ENCODE peak calls at places on chromosome 3, in seven cellular contexts. One of them, this sample, is unnamed.

GRCh38 chr3:31880020-31880419 is 101.0 kb downstream of the OSBPL10 start:
- DNase-seq in SK-N-SH: no peak
- DNase-seq in GM23248: peak; percentile 20
- DNase-seq in PC-3: peak; percentile 13
- DNase-seq in HCT116: no peak
- DNase-seq in MM.1S: no peak
- DNase-seq in hepatocyte: peak; percentile 17
- DNase-seq in this sample: peak; percentile 89

GRCh38 chr3:63479661-63480035 is 172.8 kb upstream of the SNTN start:
- DNase-seq in SK-N-SH: no peak
- DNase-seq in GM23248: peak; percentile 2
- DNase-seq in PC-3: no peak
- DNase-seq in HCT116: no peak
- DNase-seq in MM.1S: no peak
- DNase-seq in hepatocyte: no peak
- DNase-seq in this sample: no peak

GRCh38 chr3:194505791-194506415 is 19.1 kb upstream of the ATP13A3 start:
- DNase-seq in SK-N-SH: no peak
- DNase-seq in GM23248: no peak
- DNase-seq in PC-3: no peak
- DNase-seq in HCT116: no peak
- DNase-seq in MM.1S: no peak
- DNase-seq in hepatocyte: no peak
- DNase-seq in this sample: no peak

GRCh38 chr3:25532763-25533162 is 104.7 kb downstream of the RARB start:
- DNase-seq in SK-N-SH: no peak
- DNase-seq in GM23248: no peak
- DNase-seq in PC-3: peak; percentile 72
- DNase-seq in HCT116: peak; percentile 26
- DNase-seq in MM.1S: peak; percentile 33
- DNase-seq in hepatocyte: no peak
- DNase-seq in this sample: peak; percentile 38

GRCh38 chr3:12470111-12470510 is 14.2 kb upstream of the TSEN2 start:
- DNase-seq in SK-N-SH: no peak
- DNase-seq in GM23248: peak; percentile 58
- DNase-seq in PC-3: peak; percentile 92
- DNase-seq in HCT116: no peak
- DNase-seq in MM.1S: no peak
- DNase-seq in hepatocyte: no peak
- DNase-seq in this sample: no peak

GRCh38 chr3:76615739-76616138 is 424.2 kb upstream of the ROBO2 start:
- DNase-seq in SK-N-SH: no peak
- DNase-seq in GM23248: peak; percentile 28
- DNase-seq in PC-3: no peak
- DNase-seq in HCT116: no peak
- DNase-seq in MM.1S: no peak
- DNase-seq in hepatocyte: no peak
- DNase-seq in this sample: no peak

GRCh38 chr3:172085557-172085895 is 46.1 kb downstream of the FNDC3B start:
- DNase-seq in SK-N-SH: no peak
- DNase-seq in GM23248: no peak
- DNase-seq in PC-3: no peak
- DNase-seq in HCT116: no peak
- DNase-seq in MM.1S: no peak
- DNase-seq in hepatocyte: no peak
- DNase-seq in this sample: no peak

GRCh38 chr3:58164199-58164879 is 46.4 kb downstream of the DNASE1L3 start:
- DNase-seq in SK-N-SH: peak; percentile 89
- DNase-seq in GM23248: peak; percentile 23
- DNase-seq in PC-3: peak; percentile 60
- DNase-seq in HCT116: no peak
- DNase-seq in MM.1S: no peak
- DNase-seq in hepatocyte: no peak
- DNase-seq in this sample: no peak

GRCh38 chr3:173976281-173976680 is 578.7 kb downstream of the NLGN1 start:
- DNase-seq in SK-N-SH: no peak
- DNase-seq in GM23248: peak; percentile 78
- DNase-seq in PC-3: no peak
- DNase-seq in HCT116: no peak
- DNase-seq in MM.1S: peak; percentile 59
- DNase-seq in hepatocyte: no peak
- DNase-seq in this sample: no peak

GRCh38 chr3:62622553-62623174 is 249.3 kb upstream of the FEZF2 start:
- DNase-seq in SK-N-SH: peak; percentile 44
- DNase-seq in GM23248: peak; percentile 68
- DNase-seq in PC-3: peak; percentile 65
- DNase-seq in HCT116: peak; percentile 31
- DNase-seq in MM.1S: peak; percentile 57
- DNase-seq in hepatocyte: peak; percentile 62
- DNase-seq in this sample: peak; percentile 66

GRCh38 chr3:195905970-195906864 is 2.1 kb downstream of the TNK2 start:
- DNase-seq in SK-N-SH: no peak
- DNase-seq in GM23248: peak; percentile 67
- DNase-seq in PC-3: peak; percentile 61
- DNase-seq in HCT116: no peak
- DNase-seq in MM.1S: peak; percentile 75
- DNase-seq in hepatocyte: peak; percentile 9
- DNase-seq in this sample: peak; percentile 47

GRCh38 chr3:17233398-17233800 is 348.6 kb downstream of the PLCL2 start:
- DNase-seq in SK-N-SH: peak; percentile 45
- DNase-seq in GM23248: peak; percentile 81
- DNase-seq in PC-3: peak; percentile 97
- DNase-seq in HCT116: peak; percentile 52
- DNase-seq in MM.1S: peak; percentile 71
- DNase-seq in hepatocyte: peak; percentile 65
- DNase-seq in this sample: peak; percentile 83

GRCh38 chr3:66655673-66656072 is 154.9 kb upstream of the LRIG1 start:
- DNase-seq in SK-N-SH: no peak
- DNase-seq in GM23248: no peak
- DNase-seq in PC-3: no peak
- DNase-seq in HCT116: no peak
- DNase-seq in MM.1S: no peak
- DNase-seq in hepatocyte: no peak
- DNase-seq in this sample: no peak

GRCh38 chr3:196634224-196634623 is 5.3 kb upstream of the NRROS start:
- DNase-seq in SK-N-SH: no peak
- DNase-seq in GM23248: no peak
- DNase-seq in PC-3: no peak
- DNase-seq in HCT116: no peak
- DNase-seq in MM.1S: no peak
- DNase-seq in hepatocyte: no peak
- DNase-seq in this sample: peak; percentile 31

GRCh38 chr3:58074997-58075396 is 66.8 kb downstream of the FLNB start:
- DNase-seq in SK-N-SH: no peak
- DNase-seq in GM23248: no peak
- DNase-seq in PC-3: no peak
- DNase-seq in HCT116: no peak
- DNase-seq in MM.1S: no peak
- DNase-seq in hepatocyte: no peak
- DNase-seq in this sample: no peak

GRCh38 chr3:46668591-46668990 is 24.9 kb downstream of the ALS2CL start:
- DNase-seq in SK-N-SH: peak; percentile 14
- DNase-seq in GM23248: no peak
- DNase-seq in PC-3: no peak
- DNase-seq in HCT116: no peak
- DNase-seq in MM.1S: no peak
- DNase-seq in hepatocyte: no peak
- DNase-seq in this sample: no peak

GRCh38 chr3:53411371-53411770 is 64.0 kb upstream of the DCP1A start:
- DNase-seq in SK-N-SH: no peak
- DNase-seq in GM23248: no peak
- DNase-seq in PC-3: no peak
- DNase-seq in HCT116: no peak
- DNase-seq in MM.1S: no peak
- DNase-seq in hepatocyte: no peak
- DNase-seq in this sample: no peak

GRCh38 chr3:179421500-179421899 is 29.8 kb downstream of the GNB4 start:
- DNase-seq in SK-N-SH: peak; percentile 28
- DNase-seq in GM23248: peak; percentile 65
- DNase-seq in PC-3: no peak
- DNase-seq in HCT116: no peak
- DNase-seq in MM.1S: no peak
- DNase-seq in hepatocyte: peak; percentile 39
- DNase-seq in this sample: peak; percentile 21

GRCh38 chr3:18079739-18080138 is 337.3 kb upstream of the TBC1D5 start:
- DNase-seq in SK-N-SH: no peak
- DNase-seq in GM23248: peak; percentile 6
- DNase-seq in PC-3: no peak
- DNase-seq in HCT116: peak; percentile 69
- DNase-seq in MM.1S: no peak
- DNase-seq in hepatocyte: no peak
- DNase-seq in this sample: no peak

GRCh38 chr3:81530180-81530939 is 231.1 kb downstream of the GBE1 start:
- DNase-seq in SK-N-SH: no peak
- DNase-seq in GM23248: no peak
- DNase-seq in PC-3: no peak
- DNase-seq in HCT116: no peak
- DNase-seq in MM.1S: no peak
- DNase-seq in hepatocyte: no peak
- DNase-seq in this sample: no peak

GRCh38 chr3:74561881-74562280 is 52.6 kb downstream of the CNTN3 start:
- DNase-seq in SK-N-SH: no peak
- DNase-seq in GM23248: peak; percentile 96
- DNase-seq in PC-3: no peak
- DNase-seq in HCT116: no peak
- DNase-seq in MM.1S: no peak
- DNase-seq in hepatocyte: no peak
- DNase-seq in this sample: no peak

GRCh38 chr3:148697311-148698189 is at the start of gene AGTR1:
- DNase-seq in SK-N-SH: peak; percentile 80
- DNase-seq in GM23248: peak; percentile 68
- DNase-seq in PC-3: no peak
- DNase-seq in HCT116: no peak
- DNase-seq in MM.1S: no peak
- DNase-seq in hepatocyte: peak; percentile 48
- DNase-seq in this sample: no peak

GRCh38 chr3:158683216-158683975 is 10.9 kb upstream of the LXN start:
- DNase-seq in SK-N-SH: no peak
- DNase-seq in GM23248: peak; percentile 86
- DNase-seq in PC-3: peak; percentile 14
- DNase-seq in HCT116: no peak
- DNase-seq in MM.1S: no peak
- DNase-seq in hepatocyte: no peak
- DNase-seq in this sample: no peak

GRCh38 chr3:69647710-69648109 is 91.6 kb upstream of the MITF start:
- DNase-seq in SK-N-SH: no peak
- DNase-seq in GM23248: no peak
- DNase-seq in PC-3: peak; percentile 4
- DNase-seq in HCT116: no peak
- DNase-seq in MM.1S: no peak
- DNase-seq in hepatocyte: no peak
- DNase-seq in this sample: no peak
- H3K4me2 ChIP-seq in SK-N-SH: no peak overlapping the region
- H3K4me2 ChIP-seq in GM23248: no peak overlapping the region
- H3K4me2 ChIP-seq in PC-3: no peak overlapping the region
- H3K4me2 ChIP-seq in HCT116: no peak overlapping the region
- H3K4me2 ChIP-seq in MM.1S: no peak overlapping the region
- H3K4me2 ChIP-seq in hepatocyte: no peak overlapping the region
- H3K4me2 ChIP-seq in this sample: no peak overlapping the region

GRCh38 chr3:161222662-161223061 is 1.6 kb downstream of the NMD3 start:
- DNase-seq in SK-N-SH: no peak
- DNase-seq in GM23248: peak; percentile 44
- DNase-seq in PC-3: peak; percentile 31
- DNase-seq in HCT116: no peak
- DNase-seq in MM.1S: no peak
- DNase-seq in hepatocyte: no peak
- DNase-seq in this sample: peak; percentile 11
- H3K27ac ChIP-seq in SK-N-SH: no peak overlapping the region
- H3K27ac ChIP-seq in GM23248: no peak overlapping the region
- H3K27ac ChIP-seq in PC-3: no peak overlapping the region
- H3K27ac ChIP-seq in HCT116: no peak overlapping the region
- H3K27ac ChIP-seq in MM.1S: no peak overlapping the region
- H3K27ac ChIP-seq in hepatocyte: no peak overlapping the region
- H3K27ac ChIP-seq in this sample: no peak overlapping the region

GRCh38 chr3:171028779-171029232 is 2.3 kb upstream of the SLC2A2 start:
- DNase-seq in SK-N-SH: no peak
- DNase-seq in GM23248: peak; percentile 91
- DNase-seq in PC-3: peak; percentile 36
- DNase-seq in HCT116: no peak
- DNase-seq in MM.1S: no peak
- DNase-seq in hepatocyte: peak; percentile 20
- DNase-seq in this sample: no peak

GRCh38 chr3:171023566-171023965 is 3.0 kb downstream of the SLC2A2 start:
- DNase-seq in SK-N-SH: no peak
- DNase-seq in GM23248: no peak
- DNase-seq in PC-3: no peak
- DNase-seq in HCT116: no peak
- DNase-seq in MM.1S: no peak
- DNase-seq in hepatocyte: no peak
- DNase-seq in this sample: no peak

GRCh38 chr3:171026584-171027293 is at the start of gene SLC2A2:
- DNase-seq in SK-N-SH: no peak
- DNase-seq in GM23248: no peak
- DNase-seq in PC-3: no peak
- DNase-seq in HCT116: no peak
- DNase-seq in MM.1S: no peak
- DNase-seq in hepatocyte: peak; percentile 58
- DNase-seq in this sample: no peak

GRCh38 chr3:171028025-171028778 is 1.7 kb upstream of the SLC2A2 start:
- DNase-seq in SK-N-SH: peak; percentile 65
- DNase-seq in GM23248: peak; percentile 90
- DNase-seq in PC-3: no peak
- DNase-seq in HCT116: no peak
- DNase-seq in MM.1S: no peak
- DNase-seq in hepatocyte: peak; percentile 59
- DNase-seq in this sample: no peak
- TF ChIP-seq EZH2phosphoT487 in SK-N-SH: no peak
- TF ChIP-seq EZH2phosphoT487 in GM23248: no peak
- TF ChIP-seq EZH2phosphoT487 in PC-3: no peak
- TF ChIP-seq EZH2phosphoT487 in HCT116: no peak
- TF ChIP-seq EZH2phosphoT487 in MM.1S: no peak
- TF ChIP-seq EZH2phosphoT487 in hepatocyte: no peak
- TF ChIP-seq EZH2phosphoT487 in this sample: no peak

DNA sequence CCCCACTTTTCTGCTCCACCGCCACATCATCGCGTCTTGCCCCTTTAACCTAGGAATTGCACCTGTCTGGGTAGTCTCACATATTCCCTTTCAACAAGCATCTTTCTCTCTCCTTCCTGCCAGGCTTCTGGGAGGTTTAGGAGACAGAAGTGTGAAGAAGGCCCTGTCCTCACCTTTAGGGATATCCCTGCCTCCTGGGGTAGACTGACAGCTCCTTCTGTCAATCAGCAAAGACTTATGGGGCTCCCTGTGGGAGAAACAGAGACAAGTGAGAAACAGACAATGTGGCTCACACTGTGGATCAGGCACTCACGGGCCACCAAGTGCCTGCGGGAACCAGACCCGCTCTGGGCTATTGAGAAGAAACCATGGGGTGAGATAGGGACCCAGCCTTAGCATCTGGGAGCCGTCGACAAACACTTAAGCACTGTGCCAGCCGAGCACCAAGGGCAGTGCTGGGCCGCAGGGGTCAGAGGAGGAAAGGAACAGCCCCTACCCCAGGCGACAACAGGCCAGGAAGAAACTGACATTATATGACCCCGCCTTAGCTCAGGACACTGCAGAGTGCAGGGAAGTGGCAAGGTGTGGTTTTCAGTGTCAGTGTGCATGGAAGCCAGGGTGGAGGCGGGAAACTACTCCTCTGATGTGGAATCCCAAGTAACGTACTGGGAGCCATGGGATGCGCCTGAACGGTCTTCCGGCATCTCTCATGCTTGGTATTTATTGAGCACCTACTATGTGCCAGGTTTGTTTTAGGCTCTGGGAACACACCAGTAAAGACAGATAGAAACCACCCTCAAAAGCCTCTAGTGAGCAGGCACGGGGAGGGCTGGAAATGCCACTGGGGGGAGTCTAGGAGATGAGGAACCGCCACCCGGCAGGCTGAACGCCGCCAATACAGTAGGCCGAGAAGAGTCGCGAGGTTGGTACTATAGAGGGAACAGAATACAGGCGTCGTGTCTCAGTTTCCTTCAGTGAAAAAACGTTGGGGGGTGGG is 1.8 kb downstream of the EFCC1 start:
- DNase-seq in SK-N-SH: no peak
- DNase-seq in GM23248: no peak
- DNase-seq in PC-3: no peak
- DNase-seq in HCT116: no peak
- DNase-seq in MM.1S: no peak
- DNase-seq in hepatocyte: no peak
- DNase-seq in this sample: no peak
- H3K4me2 ChIP-seq in SK-N-SH: no peak overlapping the region
- H3K4me2 ChIP-seq in GM23248: no peak overlapping the region
- H3K4me2 ChIP-seq in PC-3: peak overlapping the region; percentile 63
- H3K4me2 ChIP-seq in HCT116: peak overlapping the region; percentile 83
- H3K4me2 ChIP-seq in MM.1S: peak overlapping the region; percentile 46
- H3K4me2 ChIP-seq in hepatocyte: peak overlapping the region; percentile 92
- H3K4me2 ChIP-seq in this sample: no peak overlapping the region